ENCODE peak calls at places on chromosomes 12 and 14, in six cellular contexts. S, G, X, L, K and J are unnamed samples.

GRCh38 chr12:117472983-117473382 is 111.6 kb upstream of the NOS1 start:
- DNase-seq in S (no peak), G (no peak), X (peak), L (no peak), K (peak), J (no peak)

GRCh38 chr12:82524636-82525035 is 162.1 kb upstream of the TMTC2 start:
- DNase-seq in S (no peak), G (no peak), X (no peak), L (no peak), K (no peak), J (no peak)

GRCh38 chr14:77003960-77004710 is 24.4 kb downstream of the IRF2BPL start:
- DNase-seq in S (no peak), G (peak), X (no peak), L (peak), K (no peak), J (peak)

GRCh38 chr12:10454531-10454930 is 1.4 kb upstream of the KLRC1 start:
- DNase-seq in S (no peak), G (peak), X (no peak), L (no peak), K (no peak), J (no peak)

GRCh38 chr12:121009744-121010143 is 6.5 kb downstream of the C12orf43 start:
- DNase-seq in S (peak), G (peak), X (peak), L (peak), K (peak), J (peak)

GRCh38 chr12:109621864-109622485 is 48.4 kb downstream of the MVK start:
- DNase-seq in S (no peak), G (no peak), X (no peak), L (no peak), K (no peak), J (no peak)

GRCh38 chr12:47698055-47698454 is 7.8 kb downstream of the RPAP3 start:
- DNase-seq in S (peak), G (no peak), X (no peak), L (no peak), K (no peak), J (no peak)

GRCh38 chr12:95169368-95169767 is 47.9 kb downstream of the FGD6 start:
- DNase-seq in S (no peak), G (peak), X (no peak), L (peak), K (peak), J (peak)

GRCh38 chr12:109735825-109736551 is 22.4 kb downstream of the FAM222A start:
- DNase-seq in S (no peak), G (no peak), X (no peak), L (no peak), K (no peak), J (no peak)

GRCh38 chr14:77148510-77149231 is 7.1 kb upstream of the ZDHHC22 start:
- DNase-seq in S (no peak), G (no peak), X (no peak), L (no peak), K (peak), J (no peak)

GRCh38 chr12:56086096-56086495 is 6.1 kb downstream of the ERBB3 start:
- DNase-seq in S (no peak), G (no peak), X (no peak), L (no peak), K (no peak), J (no peak)

GRCh38 chr14:61478971-61479473 is 157.6 kb downstream of the PRKCH start:
- DNase-seq in S (no peak), G (no peak), X (no peak), L (no peak), K (no peak), J (no peak)

GRCh38 chr12:116282371-116283286 is 5.1 kb upstream of the MED13L start:
- DNase-seq in S (no peak), G (no peak), X (no peak), L (no peak), K (no peak), J (no peak)

GRCh38 chr14:103259801-103260628 is 74.0 kb upstream of the EIF5 start:
- DNase-seq in S (no peak), G (no peak), X (no peak), L (no peak), K (no peak), J (no peak)

GRCh38 chr12:42483534-42483857 is 106.0 kb downstream of the PRICKLE1 start:
- DNase-seq in S (no peak), G (peak), X (no peak), L (peak), K (no peak), J (no peak)

GRCh38 chr12:121626853-121627623 is 708 bp downstream of the ORAI1 start:
- DNase-seq in S (no peak), G (peak), X (peak), L (peak), K (peak), J (peak)

GRCh38 chr12:6039894-6040601 is 84.4 kb downstream of the VWF start:
- DNase-seq in S (peak), G (peak), X (peak), L (peak), K (peak), J (peak)

GRCh38 chr12:110370732-110371141 is 32.8 kb downstream of the ANAPC7 start:
- DNase-seq in S (no peak), G (no peak), X (no peak), L (no peak), K (no peak), J (no peak)

GRCh38 chr12:19757317-19757877 is 318.1 kb downstream of the AEBP2 start:
- DNase-seq in S (peak), G (peak), X (no peak), L (peak), K (peak), J (peak)

GRCh38 chr12:128914908-128915563 is 61.8 kb downstream of the GLT1D1 start:
- DNase-seq in S (no peak), G (no peak), X (no peak), L (no peak), K (no peak), J (no peak)

GRCh38 chr12:39824505-39825198 is 205.0 kb upstream of the ABCD2 start:
- DNase-seq in S (no peak), G (no peak), X (no peak), L (peak), K (no peak), J (no peak)

GRCh38 chr12:129300011-129300410 is 446.7 kb downstream of the GLT1D1 start:
- DNase-seq in S (no peak), G (no peak), X (no peak), L (no peak), K (no peak), J (no peak)

GRCh38 chr14:73752297-73752992 is 38.3 kb upstream of the PNMA1 start:
- DNase-seq in S (no peak), G (peak), X (no peak), L (peak), K (peak), J (peak)

GRCh38 chr14:90179809-90180779 is 76.3 kb upstream of the PSMC1 start:
- DNase-seq in S (no peak), G (no peak), X (no peak), L (no peak), K (no peak), J (no peak)

GRCh38 chr12:132160016-132160415 is 15.8 kb downstream of the NOC4L start:
- DNase-seq in S (no peak), G (no peak), X (no peak), L (no peak), K (no peak), J (no peak)

GRCh38 chr14:64654072-64654899 is 49.9 kb upstream of the PLEKHG3 start:
- DNase-seq in S (peak), G (peak), X (no peak), L (peak), K (peak), J (no peak)

GRCh38 chr14:50059773-50060629 is 56.4 kb downstream of the VCPKMT start:
- DNase-seq in S (no peak), G (no peak), X (no peak), L (no peak), K (no peak), J (no peak)

GRCh38 chr12:67698711-67699603 is 50.4 kb downstream of the DYRK2 start:
- DNase-seq in S (peak), G (peak), X (no peak), L (no peak), K (no peak), J (peak)

GRCh38 chr12:65121049-65121955 is at the start of gene WIF1:
- DNase-seq in S (no peak), G (peak), X (no peak), L (peak), K (peak), J (no peak)

GRCh38 chr12:62581288-62582064 is 114.8 kb downstream of the MON2 start:
- DNase-seq in S (peak), G (peak), X (no peak), L (peak), K (peak), J (peak)

GRCh38 chr12:2198542-2198941 is 145.8 kb downstream of the CACNA1C start:
- DNase-seq in S (no peak), G (no peak), X (no peak), L (no peak), K (no peak), J (no peak)

GRCh38 chr12:53726946-53727309 is 324 bp downstream of the CALCOCO1 start:
- DNase-seq in S (no peak), G (peak), X (no peak), L (peak), K (no peak), J (no peak)

GRCh38 chr12:121805171-121805687 is 1.4 kb downstream of the SETD1B start:
- DNase-seq in S (no peak), G (peak), X (no peak), L (peak), K (peak), J (no peak)

GRCh38 chr14:56357478-56357877 is 222.1 kb upstream of the TMEM260 start:
- DNase-seq in S (no peak), G (no peak), X (no peak), L (peak), K (no peak), J (no peak)